ENCODE peak calls at places on chromosomes 7 and 10, in nine cellular contexts. One of them, this sample, is unnamed.

GRCh38 chr7:134905375-134905774 is 80.9 kb upstream of the AGBL3 start:
- DNase-seq in HFFc6: peak; percentile 85
- DNase-seq in fibroblast of the aortic adventitia: peak; percentile 95
- DNase-seq in stimulated activated CD4-positive, alpha-beta T cell treated with anti-CD3 and anti-CD28 coated beads, Interleukin-4, amount 100 ng/mL, for 24 hours: no peak
- DNase-seq in GM23338: no peak
- DNase-seq in H7: no peak
- DNase-seq in AG08396: peak; percentile 71
- DNase-seq in A549: no peak
- DNase-seq in NCI-H526: no peak
- DNase-seq in this sample: peak; percentile 94

GRCh38 chr7:151895695-151896485 is 19.0 kb upstream of the PRKAG2 start:
- DNase-seq in AG08396: no peak
- DNase-seq in A549: no peak
- DNase-seq in stimulated activated CD4-positive, alpha-beta T cell treated with anti-CD3 and anti-CD28 coated beads, Interleukin-4, amount 100 ng/mL, for 24 hours: no peak
- DNase-seq in GM23338: no peak
- DNase-seq in H7: peak; percentile 51
- DNase-seq in HFFc6: peak; percentile 17
- DNase-seq in NCI-H526: peak; percentile 49
- DNase-seq in fibroblast of the aortic adventitia: no peak
- DNase-seq in this sample: no peak

GRCh38 chr10:677750-678661 is 11.5 kb downstream of the DIP2C start:
- DNase-seq in H7: peak; percentile 65
- DNase-seq in HFFc6: no peak
- DNase-seq in NCI-H526: no peak
- DNase-seq in fibroblast of the aortic adventitia: no peak
- DNase-seq in stimulated activated CD4-positive, alpha-beta T cell treated with anti-CD3 and anti-CD28 coated beads, Interleukin-4, amount 100 ng/mL, for 24 hours: no peak
- DNase-seq in A549: no peak
- DNase-seq in GM23338: no peak
- DNase-seq in AG08396: no peak
- DNase-seq in this sample: no peak

GRCh38 chr7:45930967-45931366 is 9.9 kb upstream of the IGFBP3 start:
- DNase-seq in A549: no peak
- DNase-seq in stimulated activated CD4-positive, alpha-beta T cell treated with anti-CD3 and anti-CD28 coated beads, Interleukin-4, amount 100 ng/mL, for 24 hours: no peak
- DNase-seq in HFFc6: no peak
- DNase-seq in AG08396: no peak
- DNase-seq in fibroblast of the aortic adventitia: no peak
- DNase-seq in GM23338: no peak
- DNase-seq in H7: no peak
- DNase-seq in NCI-H526: no peak
- DNase-seq in this sample: no peak

GRCh38 chr7:95454438-95454837 is 19.6 kb upstream of the PON2 start:
- DNase-seq in NCI-H526: no peak
- DNase-seq in AG08396: no peak
- DNase-seq in fibroblast of the aortic adventitia: no peak
- DNase-seq in A549: no peak
- DNase-seq in HFFc6: no peak
- DNase-seq in stimulated activated CD4-positive, alpha-beta T cell treated with anti-CD3 and anti-CD28 coated beads, Interleukin-4, amount 100 ng/mL, for 24 hours: no peak
- DNase-seq in GM23338: no peak
- DNase-seq in H7: no peak
- DNase-seq in this sample: no peak

GRCh38 chr10:1416456-1417037 is 320.8 kb downstream of the ADARB2 start:
- DNase-seq in AG08396: no peak
- DNase-seq in GM23338: no peak
- DNase-seq in fibroblast of the aortic adventitia: no peak
- DNase-seq in NCI-H526: no peak
- DNase-seq in stimulated activated CD4-positive, alpha-beta T cell treated with anti-CD3 and anti-CD28 coated beads, Interleukin-4, amount 100 ng/mL, for 24 hours: no peak
- DNase-seq in H7: no peak
- DNase-seq in A549: no peak
- DNase-seq in HFFc6: no peak
- DNase-seq in this sample: no peak

GRCh38 chr7:132152490-132152889 is 423.8 kb downstream of the PLXNA4 start:
- DNase-seq in NCI-H526: no peak
- DNase-seq in H7: no peak
- DNase-seq in HFFc6: no peak
- DNase-seq in A549: no peak
- DNase-seq in AG08396: no peak
- DNase-seq in fibroblast of the aortic adventitia: no peak
- DNase-seq in GM23338: no peak
- DNase-seq in stimulated activated CD4-positive, alpha-beta T cell treated with anti-CD3 and anti-CD28 coated beads, Interleukin-4, amount 100 ng/mL, for 24 hours: no peak
- DNase-seq in this sample: no peak

GRCh38 chr7:130490888-130491771 is 755 bp upstream of the MEST start:
- DNase-seq in AG08396: peak; percentile 71
- DNase-seq in NCI-H526: peak; percentile 54
- DNase-seq in fibroblast of the aortic adventitia: peak; percentile 16
- DNase-seq in HFFc6: no peak
- DNase-seq in stimulated activated CD4-positive, alpha-beta T cell treated with anti-CD3 and anti-CD28 coated beads, Interleukin-4, amount 100 ng/mL, for 24 hours: peak; percentile 8
- DNase-seq in GM23338: peak; percentile 78
- DNase-seq in A549: no peak
- DNase-seq in H7: peak; percentile 88
- DNase-seq in this sample: no peak

GRCh38 chr7:98681496-98681895 is 64.4 kb downstream of the NPTX2 start:
- DNase-seq in NCI-H526: no peak
- DNase-seq in fibroblast of the aortic adventitia: no peak
- DNase-seq in A549: no peak
- DNase-seq in H7: no peak
- DNase-seq in GM23338: no peak
- DNase-seq in AG08396: no peak
- DNase-seq in HFFc6: no peak
- DNase-seq in stimulated activated CD4-positive, alpha-beta T cell treated with anti-CD3 and anti-CD28 coated beads, Interleukin-4, amount 100 ng/mL, for 24 hours: no peak
- DNase-seq in this sample: no peak

GRCh38 chr7:13279854-13280435 is 592.5 kb downstream of the ARL4A start:
- DNase-seq in H7: no peak
- DNase-seq in NCI-H526: peak; percentile 42
- DNase-seq in HFFc6: no peak
- DNase-seq in AG08396: no peak
- DNase-seq in stimulated activated CD4-positive, alpha-beta T cell treated with anti-CD3 and anti-CD28 coated beads, Interleukin-4, amount 100 ng/mL, for 24 hours: no peak
- DNase-seq in A549: no peak
- DNase-seq in fibroblast of the aortic adventitia: peak; percentile 57
- DNase-seq in GM23338: peak; percentile 70
- DNase-seq in this sample: peak; percentile 44

GRCh38 chr10:106181491-106181890 is 983.0 kb downstream of the SORCS1 start:
- DNase-seq in AG08396: no peak
- DNase-seq in A549: no peak
- DNase-seq in fibroblast of the aortic adventitia: peak; percentile 12
- DNase-seq in HFFc6: peak; percentile 15
- DNase-seq in stimulated activated CD4-positive, alpha-beta T cell treated with anti-CD3 and anti-CD28 coated beads, Interleukin-4, amount 100 ng/mL, for 24 hours: no peak
- DNase-seq in NCI-H526: no peak
- DNase-seq in GM23338: no peak
- DNase-seq in H7: no peak
- DNase-seq in this sample: peak; percentile 83

GRCh38 chr10:18607979-18608378 is 43.4 kb downstream of the NSUN6 start:
- DNase-seq in NCI-H526: no peak
- DNase-seq in A549: peak; percentile 36
- DNase-seq in HFFc6: peak; percentile 3
- DNase-seq in AG08396: no peak
- DNase-seq in H7: no peak
- DNase-seq in fibroblast of the aortic adventitia: no peak
- DNase-seq in GM23338: no peak
- DNase-seq in stimulated activated CD4-positive, alpha-beta T cell treated with anti-CD3 and anti-CD28 coated beads, Interleukin-4, amount 100 ng/mL, for 24 hours: no peak
- DNase-seq in this sample: peak; percentile 35

GRCh38 chr10:85979598-85979997 is 387.0 kb downstream of the GRID1 start:
- DNase-seq in A549: no peak
- DNase-seq in AG08396: no peak
- DNase-seq in H7: no peak
- DNase-seq in fibroblast of the aortic adventitia: no peak
- DNase-seq in stimulated activated CD4-positive, alpha-beta T cell treated with anti-CD3 and anti-CD28 coated beads, Interleukin-4, amount 100 ng/mL, for 24 hours: no peak
- DNase-seq in GM23338: no peak
- DNase-seq in NCI-H526: no peak
- DNase-seq in HFFc6: no peak
- DNase-seq in this sample: no peak

GRCh38 chr10:133197786-133198185 is 32.2 kb upstream of the UTF1 start:
- DNase-seq in H7: no peak
- DNase-seq in AG08396: no peak
- DNase-seq in NCI-H526: no peak
- DNase-seq in HFFc6: no peak
- DNase-seq in GM23338: no peak
- DNase-seq in stimulated activated CD4-positive, alpha-beta T cell treated with anti-CD3 and anti-CD28 coated beads, Interleukin-4, amount 100 ng/mL, for 24 hours: no peak
- DNase-seq in fibroblast of the aortic adventitia: no peak
- DNase-seq in A549: no peak
- DNase-seq in this sample: no peak

GRCh38 chr7:85234746-85235145 is 47.9 kb upstream of the SEMA3D start:
- DNase-seq in HFFc6: no peak
- DNase-seq in A549: no peak
- DNase-seq in AG08396: peak; percentile 8
- DNase-seq in GM23338: no peak
- DNase-seq in stimulated activated CD4-positive, alpha-beta T cell treated with anti-CD3 and anti-CD28 coated beads, Interleukin-4, amount 100 ng/mL, for 24 hours: no peak
- DNase-seq in H7: no peak
- DNase-seq in fibroblast of the aortic adventitia: no peak
- DNase-seq in NCI-H526: no peak
- DNase-seq in this sample: no peak

GRCh38 chr10:63865210-63865609 is 344.0 kb downstream of the REEP3 start:
- DNase-seq in fibroblast of the aortic adventitia: no peak
- DNase-seq in H7: no peak
- DNase-seq in A549: no peak
- DNase-seq in AG08396: no peak
- DNase-seq in stimulated activated CD4-positive, alpha-beta T cell treated with anti-CD3 and anti-CD28 coated beads, Interleukin-4, amount 100 ng/mL, for 24 hours: no peak
- DNase-seq in HFFc6: no peak
- DNase-seq in NCI-H526: no peak
- DNase-seq in GM23338: peak; percentile 8
- DNase-seq in this sample: no peak

GRCh38 chr7:95478139-95479037 is 7.4 kb upstream of the ASB4 start:
- DNase-seq in GM23338: peak; percentile 71
- DNase-seq in NCI-H526: peak; percentile 56
- DNase-seq in AG08396: peak; percentile 24
- DNase-seq in H7: no peak
- DNase-seq in fibroblast of the aortic adventitia: peak; percentile 50
- DNase-seq in A549: peak; percentile 60
- DNase-seq in stimulated activated CD4-positive, alpha-beta T cell treated with anti-CD3 and anti-CD28 coated beads, Interleukin-4, amount 100 ng/mL, for 24 hours: no peak
- DNase-seq in HFFc6: peak; percentile 7
- DNase-seq in this sample: peak; percentile 56

GRCh38 chr10:131250454-131251145 is 60.9 kb downstream of the TCERG1L start:
- DNase-seq in H7: no peak
- DNase-seq in stimulated activated CD4-positive, alpha-beta T cell treated with anti-CD3 and anti-CD28 coated beads, Interleukin-4, amount 100 ng/mL, for 24 hours: no peak
- DNase-seq in HFFc6: no peak
- DNase-seq in AG08396: no peak
- DNase-seq in A549: no peak
- DNase-seq in NCI-H526: no peak
- DNase-seq in GM23338: no peak
- DNase-seq in fibroblast of the aortic adventitia: no peak
- DNase-seq in this sample: no peak

GRCh38 chr7:88522771-88523316 is 216.2 kb upstream of the STEAP4 start:
- DNase-seq in NCI-H526: no peak
- DNase-seq in fibroblast of the aortic adventitia: no peak
- DNase-seq in AG08396: no peak
- DNase-seq in H7: no peak
- DNase-seq in HFFc6: no peak
- DNase-seq in stimulated activated CD4-positive, alpha-beta T cell treated with anti-CD3 and anti-CD28 coated beads, Interleukin-4, amount 100 ng/mL, for 24 hours: no peak
- DNase-seq in GM23338: peak; percentile 3
- DNase-seq in A549: no peak
- DNase-seq in this sample: no peak

GRCh38 chr10:99983280-99983988 is 26.3 kb downstream of the DNMBP start:
- DNase-seq in AG08396: peak; percentile 45
- DNase-seq in stimulated activated CD4-positive, alpha-beta T cell treated with anti-CD3 and anti-CD28 coated beads, Interleukin-4, amount 100 ng/mL, for 24 hours: no peak
- DNase-seq in NCI-H526: no peak
- DNase-seq in GM23338: no peak
- DNase-seq in A549: no peak
- DNase-seq in H7: no peak
- DNase-seq in fibroblast of the aortic adventitia: peak; percentile 94
- DNase-seq in HFFc6: peak; percentile 84
- DNase-seq in this sample: peak; percentile 96

GRCh38 chr7:92988051-92988450 is 129.7 kb downstream of the SAMD9 start:
- DNase-seq in stimulated activated CD4-positive, alpha-beta T cell treated with anti-CD3 and anti-CD28 coated beads, Interleukin-4, amount 100 ng/mL, for 24 hours: no peak
- DNase-seq in AG08396: peak; percentile 20
- DNase-seq in GM23338: peak; percentile 54
- DNase-seq in A549: peak; percentile 8
- DNase-seq in fibroblast of the aortic adventitia: peak; percentile 68
- DNase-seq in H7: peak; percentile 18
- DNase-seq in HFFc6: peak; percentile 59
- DNase-seq in NCI-H526: peak; percentile 44
- DNase-seq in this sample: peak; percentile 20

GRCh38 chr7:40527723-40528122 is 392.9 kb downstream of the SUGCT start:
- DNase-seq in GM23338: no peak
- DNase-seq in stimulated activated CD4-positive, alpha-beta T cell treated with anti-CD3 and anti-CD28 coated beads, Interleukin-4, amount 100 ng/mL, for 24 hours: no peak
- DNase-seq in AG08396: no peak
- DNase-seq in H7: no peak
- DNase-seq in A549: no peak
- DNase-seq in fibroblast of the aortic adventitia: no peak
- DNase-seq in NCI-H526: no peak
- DNase-seq in HFFc6: no peak
- DNase-seq in this sample: no peak

GRCh38 chr7:148274118-148274517 is 316.4 kb upstream of the C7orf33 start:
- DNase-seq in NCI-H526: no peak
- DNase-seq in GM23338: no peak
- DNase-seq in HFFc6: no peak
- DNase-seq in H7: no peak
- DNase-seq in A549: no peak
- DNase-seq in stimulated activated CD4-positive, alpha-beta T cell treated with anti-CD3 and anti-CD28 coated beads, Interleukin-4, amount 100 ng/mL, for 24 hours: no peak
- DNase-seq in AG08396: no peak
- DNase-seq in fibroblast of the aortic adventitia: no peak
- DNase-seq in this sample: no peak

GRCh38 chr10:35329520-35329919 is 6.8 kb upstream of the CCNY start:
- DNase-seq in fibroblast of the aortic adventitia: no peak
- DNase-seq in HFFc6: no peak
- DNase-seq in H7: peak; percentile 48
- DNase-seq in stimulated activated CD4-positive, alpha-beta T cell treated with anti-CD3 and anti-CD28 coated beads, Interleukin-4, amount 100 ng/mL, for 24 hours: no peak
- DNase-seq in GM23338: peak; percentile 32
- DNase-seq in AG08396: no peak
- DNase-seq in NCI-H526: no peak
- DNase-seq in A549: no peak
- DNase-seq in this sample: no peak

GRCh38 chr10:1372212-1372611 is 316.0 kb downstream of the WDR37 start:
- DNase-seq in H7: peak; percentile 39
- DNase-seq in A549: no peak
- DNase-seq in GM23338: no peak
- DNase-seq in NCI-H526: no peak
- DNase-seq in AG08396: no peak
- DNase-seq in HFFc6: no peak
- DNase-seq in stimulated activated CD4-positive, alpha-beta T cell treated with anti-CD3 and anti-CD28 coated beads, Interleukin-4, amount 100 ng/mL, for 24 hours: no peak
- DNase-seq in fibroblast of the aortic adventitia: no peak
- DNase-seq in this sample: no peak

GRCh38 chr7:149849174-149849573 is 11.0 kb downstream of the ZNF862 start:
- DNase-seq in GM23338: peak; percentile 72
- DNase-seq in AG08396: no peak
- DNase-seq in NCI-H526: no peak
- DNase-seq in fibroblast of the aortic adventitia: no peak
- DNase-seq in H7: peak; percentile 73
- DNase-seq in A549: no peak
- DNase-seq in stimulated activated CD4-positive, alpha-beta T cell treated with anti-CD3 and anti-CD28 coated beads, Interleukin-4, amount 100 ng/mL, for 24 hours: no peak
- DNase-seq in HFFc6: no peak
- DNase-seq in this sample: no peak

GRCh38 chr7:16055263-16055976 is 365.9 kb downstream of the CRPPA start:
- DNase-seq in A549: no peak
- DNase-seq in H7: no peak
- DNase-seq in fibroblast of the aortic adventitia: no peak
- DNase-seq in GM23338: no peak
- DNase-seq in AG08396: no peak
- DNase-seq in HFFc6: no peak
- DNase-seq in NCI-H526: no peak
- DNase-seq in stimulated activated CD4-positive, alpha-beta T cell treated with anti-CD3 and anti-CD28 coated beads, Interleukin-4, amount 100 ng/mL, for 24 hours: no peak
- DNase-seq in this sample: no peak

GRCh38 chr7:24777811-24778210 is 20.5 kb upstream of the GSDME start:
- DNase-seq in A549: no peak
- DNase-seq in HFFc6: no peak
- DNase-seq in AG08396: no peak
- DNase-seq in NCI-H526: no peak
- DNase-seq in H7: no peak
- DNase-seq in GM23338: no peak
- DNase-seq in fibroblast of the aortic adventitia: peak; percentile 53
- DNase-seq in stimulated activated CD4-positive, alpha-beta T cell treated with anti-CD3 and anti-CD28 coated beads, Interleukin-4, amount 100 ng/mL, for 24 hours: no peak
- DNase-seq in this sample: no peak

GRCh38 chr10:101063162-101063525 is 1.4 kb downstream of the KAZALD1 start:
- DNase-seq in GM23338: no peak
- DNase-seq in HFFc6: no peak
- DNase-seq in stimulated activated CD4-positive, alpha-beta T cell treated with anti-CD3 and anti-CD28 coated beads, Interleukin-4, amount 100 ng/mL, for 24 hours: no peak
- DNase-seq in H7: no peak
- DNase-seq in NCI-H526: no peak
- DNase-seq in AG08396: no peak
- DNase-seq in fibroblast of the aortic adventitia: no peak
- DNase-seq in A549: no peak
- DNase-seq in this sample: no peak

GRCh38 chr10:124712704-124713407 is 31.3 kb downstream of the FAM53B start:
- DNase-seq in HFFc6: no peak
- DNase-seq in NCI-H526: no peak
- DNase-seq in stimulated activated CD4-positive, alpha-beta T cell treated with anti-CD3 and anti-CD28 coated beads, Interleukin-4, amount 100 ng/mL, for 24 hours: no peak
- DNase-seq in AG08396: no peak
- DNase-seq in H7: no peak
- DNase-seq in GM23338: no peak
- DNase-seq in fibroblast of the aortic adventitia: no peak
- DNase-seq in A549: no peak
- DNase-seq in this sample: no peak

GRCh38 chr7:74291535-74291934 is 2.3 kb downstream of the CLIP2 start:
- DNase-seq in stimulated activated CD4-positive, alpha-beta T cell treated with anti-CD3 and anti-CD28 coated beads, Interleukin-4, amount 100 ng/mL, for 24 hours: no peak
- DNase-seq in fibroblast of the aortic adventitia: no peak
- DNase-seq in GM23338: no peak
- DNase-seq in NCI-H526: no peak
- DNase-seq in HFFc6: no peak
- DNase-seq in AG08396: no peak
- DNase-seq in A549: no peak
- DNase-seq in H7: peak; percentile 30
- DNase-seq in this sample: no peak

This sample was measured in foreskin fibroblast.